ENCODE peak calls at places on chromosomes 7 and 10, in four cellular contexts. A, U, P and J are unnamed samples.

GRCh38 chr7:80885774-80886173 is 33.1 kb downstream of the SEMA3C start:
- DNase-seq in A (no peak), U (no peak), P (no peak), J (no peak)

GRCh38 chr10:34102237-34102673 is 712.8 kb downstream of the PARD3 start:
- DNase-seq in A (no peak), U (no peak), P (peak; percentile 39), J (no peak)

GRCh38 chr7:77403957-77404356 is 12.2 kb downstream of the GSAP start:
- DNase-seq in A (no peak), U (no peak), P (no peak), J (no peak)

GRCh38 chr7:102872460-102872859 is 40.3 kb upstream of the LRRC17 start:
- DNase-seq in A (no peak), U (no peak), P (peak; percentile 87), J (no peak)

GRCh38 chr10:122149607-122150505 is 121.2 kb upstream of the BTBD16 start:
- DNase-seq in A (no peak), U (no peak), P (no peak), J (no peak)

GRCh38 chr10:48444861-48445841 is 138.7 kb downstream of the MAPK8 start:
- DNase-seq in A (no peak), U (peak; percentile 12), P (no peak), J (no peak)

GRCh38 chr10:21831986-21832735 is 171.4 kb downstream of the DNAJC1 start:
- DNase-seq in A (no peak), U (no peak), P (peak; percentile 11), J (no peak)

GRCh38 chr10:5511885-5512280 is 12.5 kb upstream of the CALML5 start:
- DNase-seq in A (no peak), U (no peak), P (no peak), J (no peak)

GRCh38 chr7:12299367-12299766 is 88.3 kb downstream of the TMEM106B start:
- DNase-seq in A (no peak), U (no peak), P (no peak), J (no peak)

GRCh38 chr10:129440722-129441316 is 26.2 kb upstream of the MGMT start:
- DNase-seq in A (no peak), U (no peak), P (no peak), J (no peak)

GRCh38 chr10:3666525-3667302 is 118.3 kb downstream of the KLF6 start:
- DNase-seq in A (peak; percentile 42), U (peak; percentile 59), P (no peak), J (no peak)

GRCh38 chr7:131620673-131621609 is 64.5 kb upstream of the PODXL start:
- DNase-seq in A (no peak), U (no peak), P (no peak), J (no peak)

GRCh38 chr10:86288695-86289576 is 77.7 kb downstream of the GRID1 start:
- DNase-seq in A (no peak), U (no peak), P (no peak), J (no peak)

GRCh38 chr10:74282151-74282852 is 131.3 kb downstream of the ADK start:
- DNase-seq in A (no peak), U (no peak), P (peak; percentile 53), J (peak; percentile 68)

GRCh38 chr7:142445019-142445686 is 187.3 kb upstream of the PRSS58 start:
- DNase-seq in A (peak; percentile 40), U (peak; percentile 66), P (no peak), J (no peak)

GRCh38 chr10:58846856-58847255 is 329.6 kb upstream of the PHYHIPL start:
- DNase-seq in A (no peak), U (no peak), P (no peak), J (no peak)

GRCh38 chr10:102422586-102423129 is 2.0 kb downstream of the FBXL15 start:
- DNase-seq in A (peak; percentile 51), U (no peak), P (no peak), J (peak; percentile 37)

GRCh38 chr7:105811189-105811847 is 65.1 kb downstream of the ATXN7L1 start:
- DNase-seq in A (no peak), U (no peak), P (no peak), J (no peak)

GRCh38 chr7:157813741-157814661 is 477.2 kb downstream of the DNAJB6 start:
- DNase-seq in A (no peak), U (no peak), P (no peak), J (no peak)

GRCh38 chr7:23468721-23469149 is 1.6 kb downstream of the IGF2BP3 start:
- DNase-seq in A (peak; percentile 16), U (no peak), P (no peak), J (no peak)

GRCh38 chr7:45088821-45089313 is at the start of gene NACAD:
- DNase-seq in A (peak; percentile 46), U (no peak), P (no peak), J (no peak)

GRCh38 chr10:110507303-110507702 is 9.6 kb downstream of the DUSP5 start:
- DNase-seq in A (no peak), U (no peak), P (no peak), J (no peak)

GRCh38 chr10:128318366-128318765 is 192.1 kb upstream of the MKI67 start:
- DNase-seq in A (no peak), U (no peak), P (no peak), J (no peak)

DNA sequence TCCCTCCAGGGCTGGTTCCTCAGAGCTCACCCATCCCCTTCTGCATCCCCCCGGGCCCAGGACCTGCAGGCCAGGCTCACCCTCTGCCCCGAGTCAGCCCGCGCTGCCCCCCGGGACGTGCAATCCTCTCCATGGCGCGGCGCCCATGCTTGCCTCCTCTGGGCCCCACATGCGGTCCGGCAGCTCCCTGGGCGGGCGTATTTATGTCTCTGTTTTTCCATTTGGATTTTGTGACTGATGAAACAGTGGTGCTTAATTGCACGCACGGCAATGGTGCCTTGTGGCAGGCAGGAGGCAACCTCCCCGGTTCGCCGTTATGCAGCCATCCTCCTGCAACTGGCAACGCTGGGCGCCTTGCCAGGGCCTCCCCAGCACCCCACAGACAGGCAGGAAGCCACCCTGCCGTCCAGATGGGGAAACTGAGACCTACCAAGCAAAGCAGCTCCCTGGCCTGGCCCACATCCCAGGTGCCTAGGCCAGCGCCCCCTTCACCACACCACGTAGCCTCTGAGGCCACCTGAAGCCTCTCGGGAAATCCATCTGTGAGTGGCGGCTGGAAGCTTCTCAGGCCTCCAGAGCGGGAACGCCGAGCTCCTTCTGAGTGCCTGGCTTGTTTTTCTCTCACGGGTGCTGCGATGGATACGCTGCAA is 58.5 kb downstream of the UNCX start:
- DNase-seq in A (no peak), U (no peak), P (peak; percentile 44), J (peak; percentile 19)
- TF ChIP-seq CTCF in A (no peak), U (no peak), P (no peak), J (no peak)

GRCh38 chr10:78301891-78302738 is 268.5 kb downstream of the RPS24 start:
- DNase-seq in A (no peak), U (no peak), P (no peak), J (no peak)
- TF ChIP-seq CTCF in A (no peak), U (no peak), P (peak; percentile 33), J (no peak)

DNA sequence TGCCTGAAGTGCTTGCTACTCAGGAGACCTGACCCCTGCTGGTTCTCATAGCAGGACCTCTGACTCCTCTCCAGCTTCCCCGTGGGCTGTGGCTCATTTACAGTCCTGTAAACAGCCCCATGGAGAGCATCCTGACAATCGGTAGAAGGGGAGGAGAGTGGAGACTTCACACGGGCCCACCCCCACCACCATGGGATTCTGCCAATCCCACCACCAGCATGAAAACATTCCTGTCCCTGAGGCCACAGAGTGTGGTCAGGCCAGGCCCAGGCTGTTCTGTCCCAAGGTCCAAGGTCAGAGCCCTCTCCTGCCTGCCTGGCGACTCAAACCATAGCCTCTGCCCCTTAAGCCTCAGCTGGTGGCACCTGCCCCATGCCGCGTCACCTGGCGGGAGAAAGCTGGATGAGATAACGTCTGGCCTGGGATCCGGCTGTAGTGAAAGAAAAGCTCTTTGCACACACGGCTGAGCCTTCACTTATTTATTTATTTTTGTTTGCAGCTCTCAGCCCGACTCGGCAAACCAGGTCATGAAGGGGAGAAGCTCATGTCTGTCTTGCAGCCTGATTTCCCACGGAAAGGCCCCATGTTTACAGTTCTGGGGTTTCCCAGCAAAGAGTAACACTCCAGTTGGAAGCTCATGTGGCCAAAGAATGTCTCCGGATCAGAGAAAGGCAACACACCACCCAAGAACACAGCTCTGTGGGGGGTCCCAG is 293.6 kb upstream of the ZMIZ1 start:
- DNase-seq in A (no peak), U (no peak), P (no peak), J (no peak)
- TF ChIP-seq CTCF in A (no peak), U (no peak), P (no peak), J (no peak)

GRCh38 chr10:43221419-43222293 is 45.2 kb downstream of the RASGEF1A start:
- DNase-seq in A (no peak), U (no peak), P (no peak), J (no peak)
- TF ChIP-seq CTCF in A (no peak), U (no peak), P (no peak), J (no peak)

GRCh38 chr7:9983048-9983447 is 990.6 kb upstream of the PHF14 start:
- DNase-seq in A (no peak), U (no peak), P (no peak), J (no peak)
- TF ChIP-seq CTCF in A (no peak), U (no peak), P (no peak), J (no peak)